ENCODE peak calls at places on chromosome 1, in six cellular contexts. I is CD8-positive, alpha-beta T cell; M is activated CD8-positive, alpha-beta memory T cell treated with anti-CD3 and anti-CD28 coated beads for 1 hour; R is GM06990; H is NCI-H1092; Z is CD8-positive, alpha-beta memory T cell. E is an unnamed sample.

GRCh38 chr1:5267603-5268235 is 613.3 kb downstream of the AJAP1 start:
- DNase-seq in I (no peak), M (no peak), R (no peak), H (no peak), Z (no peak), E (no peak)

GRCh38 chr1:47881505-47882442 is 115.4 kb downstream of the TRABD2B start:
- DNase-seq in I (no peak), M (no peak), R (no peak), H (no peak), Z (no peak), E (no peak)

GRCh38 chr1:189117072-189117770 is 1360.4 kb downstream of the BRINP3 start:
- DNase-seq in I (no peak), M (no peak), R (no peak), H (no peak), Z (no peak), E (no peak)

GRCh38 chr1:204463125-204464060 is 31.2 kb downstream of the PIK3C2B start:
- DNase-seq in I (no peak), M (no peak), R (no peak), H (no peak), Z (no peak), E (no peak)

GRCh38 chr1:218705911-218706893 is 361.1 kb downstream of the TGFB2 start:
- DNase-seq in I (no peak), M (no peak), R (no peak), H (no peak), Z (no peak), E (peak)

GRCh38 chr1:172761581-172762025 is 102.7 kb downstream of the FASLG start:
- DNase-seq in I (no peak), M (no peak), R (no peak), H (no peak), Z (no peak), E (peak)

GRCh38 chr1:157469715-157470114 is 82.6 kb downstream of the FCRL5 start:
- DNase-seq in I (no peak), M (no peak), R (no peak), H (no peak), Z (no peak), E (no peak)

GRCh38 chr1:56194911-56195310 is 384.5 kb downstream of the PLPP3 start:
- DNase-seq in I (no peak), M (no peak), R (no peak), H (no peak), Z (no peak), E (no peak)

GRCh38 chr1:98086796-98087195 is 166.0 kb upstream of the DPYD start:
- DNase-seq in I (no peak), M (no peak), R (no peak), H (no peak), Z (no peak), E (peak)

GRCh38 chr1:17093822-17094393 is 25.3 kb downstream of the PADI2 start:
- DNase-seq in I (no peak), M (no peak), R (no peak), H (no peak), Z (no peak), E (no peak)

GRCh38 chr1:183484254-183484653 is 12.0 kb downstream of the SMG7 start:
- DNase-seq in I (no peak), M (no peak), R (no peak), H (no peak), Z (no peak), E (no peak)